ENCODE peak calls at places on chromosome 13, in ten cellular contexts. J, M, R, G, I, D, P, Z, O and V are unnamed samples.

GRCh38 chr13:109203587-109203986 is 574.2 kb downstream of the MYO16 start:
- DNase-seq in M (no peak), Z (no peak), J (no peak), P (no peak), D (no peak), R (no peak), G (no peak), I (no peak), O (no peak), V (no peak)

GRCh38 chr13:41428155-41428554 is 29.2 kb upstream of the RGCC start:
- DNase-seq in O (no peak), I (peak; percentile 6), D (no peak), J (no peak), M (no peak), Z (no peak), P (peak; percentile 63), G (no peak), R (no peak), V (peak; percentile 2)

GRCh38 chr13:24863748-24864540 is 100.0 kb downstream of the RNF17 start:
- DNase-seq in M (no peak), R (no peak), O (no peak), J (no peak), D (no peak), I (no peak), P (peak; percentile 49), G (no peak), Z (no peak), V (no peak)

GRCh38 chr13:50227356-50227755 is 212.1 kb downstream of the KCNRG start:
- DNase-seq in I (no peak), Z (no peak), R (no peak), D (no peak), J (no peak), G (no peak), P (no peak), M (no peak), O (no peak), V (no peak)

GRCh38 chr13:37868691-37869505 is 674 bp downstream of the TRPC4 start:
- DNase-seq in M (no peak), R (peak; percentile 49), D (peak; percentile 8), Z (no peak), J (no peak), G (no peak), P (peak; percentile 76), I (peak; percentile 31), O (no peak), V (no peak)

GRCh38 chr13:21749410-21749809 is 78.5 kb downstream of the FGF9 start:
- DNase-seq in R (no peak), O (no peak), Z (no peak), D (no peak), M (no peak), G (peak; percentile 64), P (no peak), I (no peak), J (no peak), V (no peak)

GRCh38 chr13:40980466-40980865 is 38.6 kb downstream of the ELF1 start:
- DNase-seq in I (no peak), J (no peak), M (no peak), R (no peak), G (no peak), Z (no peak), D (no peak), O (no peak), P (no peak), V (peak; percentile 74)

GRCh38 chr13:75180805-75181455 is 301.0 kb downstream of the TBC1D4 start:
- DNase-seq in G (no peak), D (no peak), J (no peak), M (no peak), P (no peak), R (no peak), Z (no peak), O (no peak), I (no peak), V (no peak)

GRCh38 chr13:48068036-48068435 is 26.9 kb downstream of the MED4 start:
- DNase-seq in J (no peak), Z (no peak), O (no peak), I (no peak), M (no peak), P (no peak), D (no peak), G (no peak), R (no peak), V (peak; percentile 23)

GRCh38 chr13:62482351-62482750 is 1066.7 kb upstream of the PCDH20 start:
- DNase-seq in G (no peak), O (no peak), I (no peak), D (no peak), P (no peak), M (no peak), Z (no peak), R (no peak), J (no peak), V (no peak)
- H3K36me3 ChIP-seq in G (no peaks in the 10 kb centered on the region), O (no peaks in the 10 kb centered on the region), I (no peaks in the 10 kb centered on the region), D (no peaks in the 10 kb centered on the region), P (no peaks in the 10 kb centered on the region), M (no peaks in the 10 kb centered on the region), Z (no peaks in the 10 kb centered on the region), R (no peaks in the 10 kb centered on the region), J (no peaks in the 10 kb centered on the region), V (no peaks in the 10 kb centered on the region)

GRCh38 chr13:110309661-110310524 is 2.8 kb downstream of the COL4A2 start:
- DNase-seq in P (no peak), M (no peak), J (no peak), Z (no peak), I (no peak), O (no peak), G (no peak), R (no peak), D (no peak), V (no peak)

GRCh38 chr13:110310541-110311491 is 3.7 kb downstream of the COL4A2 start:
- DNase-seq in M (no peak), P (peak; percentile 32), Z (no peak), J (no peak), R (no peak), D (no peak), G (no peak), I (no peak), O (no peak), V (no peak)

GRCh38 chr13:110307697-110308376 is 753 bp downstream of the COL4A2 start:
- DNase-seq in D (peak; percentile 53), J (no peak), O (no peak), Z (peak; percentile 60), R (no peak), M (no peak), P (peak; percentile 76), G (peak; percentile 62), I (peak; percentile 41), V (no peak)

GRCh38 chr13:110308377-110309158 is 1.5 kb downstream of the COL4A2 start:
- DNase-seq in G (peak; percentile 67), O (peak; percentile 73), P (peak; percentile 83), J (no peak), M (peak; percentile 59), R (no peak), Z (no peak), I (peak; percentile 52), D (peak; percentile 34), V (no peak)

GRCh38 chr13:110309159-110309476 is 2.0 kb downstream of the COL4A2 start:
- DNase-seq in I (no peak), M (no peak), D (no peak), R (no peak), O (no peak), J (no peak), Z (no peak), G (no peak), P (no peak), V (no peak)
- H3K27ac ChIP-seq in I (no peak overlapping the region), M (peak overlapping the region; percentile 97), D (no peak overlapping the region), R (peak overlapping the region; percentile 89), O (peak overlapping the region; percentile 100), J (no peak overlapping the region), Z (peak overlapping the region; percentile 38), G (peak overlapping the region; percentile 53), P (no peak overlapping the region), V (no peak overlapping the region)

DNA sequence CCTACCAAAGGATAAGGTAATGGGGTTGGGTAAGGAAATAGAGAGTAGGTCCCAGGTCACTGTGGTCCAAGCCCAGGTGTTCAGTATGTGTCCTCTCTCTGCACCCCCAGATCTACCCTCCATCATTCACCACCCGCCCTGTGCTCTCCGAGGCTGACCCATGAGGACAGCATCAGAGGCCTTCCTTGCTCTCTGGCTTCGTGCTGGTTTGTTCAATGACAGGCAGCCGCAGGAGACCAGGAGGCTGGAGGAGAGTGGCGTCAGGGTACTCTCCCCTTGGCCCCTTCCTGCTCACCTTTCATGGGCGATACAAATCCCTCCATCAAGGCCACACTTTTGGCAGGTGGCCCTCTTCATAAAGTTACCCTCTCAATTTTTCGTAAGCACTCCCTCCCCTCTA is 1.7 kb downstream of the TUBA3C start:
- DNase-seq in P (no peak), I (no peak), J (peak; percentile 8), M (no peak), O (no peak), Z (no peak), G (no peak), D (no peak), R (no peak), V (no peak)
- H3K9me3 ChIP-seq in P (peaks cover 65% of the 10 kb centered on the region), I (peaks cover 48% of the 10 kb centered on the region), J (peaks cover 40% of the 10 kb centered on the region), M (no peaks in the 10 kb centered on the region), O (no peaks in the 10 kb centered on the region), Z (no peaks in the 10 kb centered on the region), G (peaks cover 45% of the 10 kb centered on the region), D (no peaks in the 10 kb centered on the region), R (no peaks in the 10 kb centered on the region), V (no peaks in the 10 kb centered on the region)

GRCh38 chr13:113609616-113610015 is 25.1 kb downstream of the TFDP1 start:
- DNase-seq in Z (no peak), D (no peak), M (no peak), R (no peak), O (no peak), I (no peak), J (no peak), G (no peak), P (no peak), V (no peak)
- H3K36me3 ChIP-seq in Z (no peaks in the 10 kb centered on the region), D (peaks cover 6% of the 10 kb centered on the region), M (no peaks in the 10 kb centered on the region), R (peaks cover 5% of the 10 kb centered on the region), O (no peaks in the 10 kb centered on the region), I (peaks cover 98% of the 10 kb centered on the region), J (peaks cover 4% of the 10 kb centered on the region), G (peaks cover 10% of the 10 kb centered on the region), P (peaks cover 59% of the 10 kb centered on the region), V (peaks cover 13% of the 10 kb centered on the region)

GRCh38 chr13:99984463-99985242 is 3.1 kb downstream of the ZIC2 start:
- DNase-seq in Z (no peak), J (no peak), O (no peak), P (peak; percentile 73), R (no peak), I (no peak), D (no peak), G (no peak), M (no peak), V (no peak)
- H3K27ac ChIP-seq in Z (no peak overlapping the region), J (no peak overlapping the region), O (no peak overlapping the region), P (peak overlapping the region; percentile 91), R (no peak overlapping the region), I (peak overlapping the region; percentile 99), D (no peak overlapping the region), G (no peak overlapping the region), M (no peak overlapping the region), V (no peak overlapping the region)